ENCODE peak calls at places on chromosomes 11 and 22, in seven cellular contexts. One of them, this sample, is unnamed.

GRCh38 chr22:31276426-31277167 is 15.7 kb downstream of the PIK3IP1 start:
- DNase-seq in activated gamma-delta T cell treated with anti-CD3 and anti-CD28 coated beads, Interleukin-2, amount 50 U/mL, for 16 hours: no peak
- DNase-seq in germinal center: no peak
- DNase-seq in GM12891: no peak
- DNase-seq in T follicular helper cell: no peak
- DNase-seq in cerebellar cortex: no peak
- DNase-seq in NCI-H748 treated with DMSO at 0.1 percent for 48 hours: no peak
- DNase-seq in this sample: no peak

GRCh38 chr11:36060926-36061325 is 117.1 kb downstream of the LDLRAD3 start:
- DNase-seq in activated gamma-delta T cell treated with anti-CD3 and anti-CD28 coated beads, Interleukin-2, amount 50 U/mL, for 16 hours: no peak
- DNase-seq in germinal center: no peak
- DNase-seq in GM12891: no peak
- DNase-seq in T follicular helper cell: no peak
- DNase-seq in cerebellar cortex: no peak
- DNase-seq in NCI-H748 treated with DMSO at 0.1 percent for 48 hours: no peak
- DNase-seq in this sample: no peak

GRCh38 chr22:21012446-21013407 is 2.2 kb upstream of the P2RX6 start:
- DNase-seq in activated gamma-delta T cell treated with anti-CD3 and anti-CD28 coated beads, Interleukin-2, amount 50 U/mL, for 16 hours: no peak
- DNase-seq in germinal center: no peak
- DNase-seq in GM12891: no peak
- DNase-seq in T follicular helper cell: no peak
- DNase-seq in cerebellar cortex: peak; percentile 79
- DNase-seq in NCI-H748 treated with DMSO at 0.1 percent for 48 hours: no peak
- DNase-seq in this sample: peak; percentile 96

GRCh38 chr11:10666976-10667892 is 26.3 kb downstream of the IRAG1 start:
- DNase-seq in activated gamma-delta T cell treated with anti-CD3 and anti-CD28 coated beads, Interleukin-2, amount 50 U/mL, for 16 hours: no peak
- DNase-seq in germinal center: no peak
- DNase-seq in GM12891: no peak
- DNase-seq in T follicular helper cell: no peak
- DNase-seq in cerebellar cortex: no peak
- DNase-seq in NCI-H748 treated with DMSO at 0.1 percent for 48 hours: no peak
- DNase-seq in this sample: no peak

GRCh38 chr22:24107668-24108067 is 73.6 kb upstream of the SUSD2 start:
- DNase-seq in activated gamma-delta T cell treated with anti-CD3 and anti-CD28 coated beads, Interleukin-2, amount 50 U/mL, for 16 hours: no peak
- DNase-seq in germinal center: no peak
- DNase-seq in GM12891: no peak
- DNase-seq in T follicular helper cell: no peak
- DNase-seq in cerebellar cortex: peak; percentile 94
- DNase-seq in NCI-H748 treated with DMSO at 0.1 percent for 48 hours: no peak
- DNase-seq in this sample: no peak

GRCh38 chr11:74684661-74685060 is 46.6 kb downstream of the CHRDL2 start:
- DNase-seq in activated gamma-delta T cell treated with anti-CD3 and anti-CD28 coated beads, Interleukin-2, amount 50 U/mL, for 16 hours: no peak
- DNase-seq in germinal center: no peak
- DNase-seq in GM12891: no peak
- DNase-seq in T follicular helper cell: no peak
- DNase-seq in cerebellar cortex: no peak
- DNase-seq in NCI-H748 treated with DMSO at 0.1 percent for 48 hours: no peak
- DNase-seq in this sample: no peak

GRCh38 chr11:94746721-94747120 is 21.4 kb upstream of the AMOTL1 start:
- DNase-seq in activated gamma-delta T cell treated with anti-CD3 and anti-CD28 coated beads, Interleukin-2, amount 50 U/mL, for 16 hours: no peak
- DNase-seq in germinal center: no peak
- DNase-seq in GM12891: no peak
- DNase-seq in T follicular helper cell: no peak
- DNase-seq in cerebellar cortex: no peak
- DNase-seq in NCI-H748 treated with DMSO at 0.1 percent for 48 hours: no peak
- DNase-seq in this sample: no peak

GRCh38 chr11:57597971-57598830 is 716 bp downstream of the SERPING1 start:
- DNase-seq in activated gamma-delta T cell treated with anti-CD3 and anti-CD28 coated beads, Interleukin-2, amount 50 U/mL, for 16 hours: no peak
- DNase-seq in germinal center: no peak
- DNase-seq in GM12891: no peak
- DNase-seq in T follicular helper cell: no peak
- DNase-seq in cerebellar cortex: peak; percentile 85
- DNase-seq in NCI-H748 treated with DMSO at 0.1 percent for 48 hours: no peak
- DNase-seq in this sample: no peak

GRCh38 chr22:42316988-42317387 is 46.5 kb upstream of the TCF20 start:
- DNase-seq in activated gamma-delta T cell treated with anti-CD3 and anti-CD28 coated beads, Interleukin-2, amount 50 U/mL, for 16 hours: no peak
- DNase-seq in germinal center: no peak
- DNase-seq in GM12891: no peak
- DNase-seq in T follicular helper cell: no peak
- DNase-seq in cerebellar cortex: no peak
- DNase-seq in NCI-H748 treated with DMSO at 0.1 percent for 48 hours: no peak
- DNase-seq in this sample: no peak

GRCh38 chr11:64772318-64773018 is 5.9 kb downstream of the SF1 start:
- DNase-seq in activated gamma-delta T cell treated with anti-CD3 and anti-CD28 coated beads, Interleukin-2, amount 50 U/mL, for 16 hours: no peak
- DNase-seq in germinal center: peak; percentile 34
- DNase-seq in GM12891: no peak
- DNase-seq in T follicular helper cell: no peak
- DNase-seq in cerebellar cortex: no peak
- DNase-seq in NCI-H748 treated with DMSO at 0.1 percent for 48 hours: no peak
- DNase-seq in this sample: no peak

GRCh38 chr11:78330361-78330760 is 87.3 kb downstream of the GAB2 start:
- DNase-seq in activated gamma-delta T cell treated with anti-CD3 and anti-CD28 coated beads, Interleukin-2, amount 50 U/mL, for 16 hours: no peak
- DNase-seq in germinal center: no peak
- DNase-seq in GM12891: no peak
- DNase-seq in T follicular helper cell: no peak
- DNase-seq in cerebellar cortex: no peak
- DNase-seq in NCI-H748 treated with DMSO at 0.1 percent for 48 hours: no peak
- DNase-seq in this sample: no peak

GRCh38 chr11:135033545-135033944 is 621.5 kb upstream of the B3GAT1 start:
- DNase-seq in activated gamma-delta T cell treated with anti-CD3 and anti-CD28 coated beads, Interleukin-2, amount 50 U/mL, for 16 hours: no peak
- DNase-seq in germinal center: no peak
- DNase-seq in GM12891: no peak
- DNase-seq in T follicular helper cell: no peak
- DNase-seq in cerebellar cortex: peak; percentile 19
- DNase-seq in NCI-H748 treated with DMSO at 0.1 percent for 48 hours: no peak
- DNase-seq in this sample: peak; percentile 67

GRCh38 chr22:26848244-26848920 is 191.0 kb downstream of the MIAT start:
- DNase-seq in activated gamma-delta T cell treated with anti-CD3 and anti-CD28 coated beads, Interleukin-2, amount 50 U/mL, for 16 hours: no peak
- DNase-seq in germinal center: no peak
- DNase-seq in GM12891: no peak
- DNase-seq in T follicular helper cell: no peak
- DNase-seq in cerebellar cortex: no peak
- DNase-seq in NCI-H748 treated with DMSO at 0.1 percent for 48 hours: no peak
- DNase-seq in this sample: no peak

GRCh38 chr11:1888811-1889526 is 2.7 kb downstream of the PRR33 start:
- DNase-seq in activated gamma-delta T cell treated with anti-CD3 and anti-CD28 coated beads, Interleukin-2, amount 50 U/mL, for 16 hours: peak; percentile 72
- DNase-seq in germinal center: no peak
- DNase-seq in GM12891: no peak
- DNase-seq in T follicular helper cell: peak; percentile 57
- DNase-seq in cerebellar cortex: no peak
- DNase-seq in NCI-H748 treated with DMSO at 0.1 percent for 48 hours: no peak
- DNase-seq in this sample: no peak